ENCODE peak calls at places on chromosomes 12 and 14, in five cellular contexts. D is cardiac muscle cell; M is right cardiac atrium; Q is heart right ventricle; U is CD8-positive, alpha-beta T cell. I is an unnamed sample.
A peak's percentile ranks its signal among the peaks of the same experiment; 100 is the strongest.

GRCh38 chr14:90087433-90087832 is 25.6 kb downstream of the KCNK13 start:
- DNase-seq in Q (peak; percentile 31), M (peak; percentile 60), U (no peak), D (peak; percentile 94), I (peak; percentile 30)

GRCh38 chr12:73984552-73984951 is 553.1 kb upstream of the ATXN7L3B start:
- DNase-seq in U (no peak), M (no peak), D (no peak), Q (no peak), I (no peak)

GRCh38 chr12:49609875-49610154 is 4.4 kb upstream of the FAM186B start:
- DNase-seq in M (no peak), Q (no peak), D (no peak), U (no peak), I (no peak)

GRCh38 chr12:71892059-71892458 is 46.6 kb upstream of the TPH2 start:
- DNase-seq in M (no peak), Q (no peak), U (no peak), D (no peak), I (no peak)

GRCh38 chr12:62957233-62957953 is 22.4 kb upstream of the PPM1H start:
- DNase-seq in D (peak; percentile 40), M (no peak), Q (no peak), U (no peak), I (no peak)

GRCh38 chr14:47207636-47208035 is 467.8 kb downstream of the MDGA2 start:
- DNase-seq in Q (no peak), U (no peak), D (no peak), M (no peak), I (no peak)

GRCh38 chr14:22070119-22070982 is 396.7 kb upstream of the OR4E1 start:
- DNase-seq in D (peak; percentile 6), U (peak; percentile 46), Q (peak; percentile 24), M (peak; percentile 73), I (peak; percentile 34)

GRCh38 chr12:51025182-51025747 is 919 bp downstream of the SLC11A2 start:
- DNase-seq in Q (no peak), D (no peak), M (no peak), U (no peak), I (no peak)

GRCh38 chr14:100784523-100785337 is 41.2 kb upstream of the MEG3 start:
- DNase-seq in Q (no peak), M (no peak), U (no peak), D (no peak), I (no peak)

GRCh38 chr14:60166144-60166543 is 946 bp upstream of the DHRS7 start:
- DNase-seq in D (no peak), Q (no peak), M (no peak), U (no peak), I (no peak)

GRCh38 chr12:41515953-41516352 is 327.8 kb downstream of the PDZRN4 start:
- DNase-seq in U (no peak), M (no peak), Q (no peak), D (no peak), I (no peak)

GRCh38 chr14:91163316-91163715 is 49.4 kb downstream of the DGLUCY start:
- DNase-seq in Q (peak; percentile 34), U (no peak), D (peak; percentile 19), M (peak; percentile 69), I (peak; percentile 52)

GRCh38 chr12:91274886-91275285 is 92.3 kb upstream of the DCN start:
- DNase-seq in Q (peak; percentile 41), M (no peak), U (no peak), D (peak; percentile 73), I (no peak)

GRCh38 chr14:88871429-88871828 is 47.0 kb downstream of the TTC8 start:
- DNase-seq in Q (no peak), D (no peak), M (no peak), U (no peak), I (no peak)

GRCh38 chr14:99133563-99134332 is 138.2 kb downstream of the BCL11B start:
- DNase-seq in Q (no peak), D (no peak), U (no peak), M (peak; percentile 65), I (peak; percentile 74)

GRCh38 chr14:33696165-33696564 is 254.7 kb downstream of the EGLN3 start:
- DNase-seq in Q (no peak), M (no peak), D (no peak), U (no peak), I (no peak)

GRCh38 chr14:65354715-65355114 is 57.8 kb upstream of the FUT8 start:
- DNase-seq in D (no peak), M (no peak), U (no peak), Q (no peak), I (no peak)

GRCh38 chr12:25436206-25436912 is 116.7 kb downstream of the LMNTD1 start:
- DNase-seq in D (peak; percentile 91), Q (peak; percentile 40), U (peak; percentile 25), M (peak; percentile 48), I (no peak)

GRCh38 chr12:46303039-46303666 is 34.3 kb upstream of the SLC38A1 start:
- DNase-seq in M (no peak), D (peak; percentile 55), U (peak; percentile 64), Q (peak; percentile 21), I (no peak)

GRCh38 chr12:104519190-104519857 is 62.6 kb downstream of the CHST11 start:
- DNase-seq in M (no peak), Q (no peak), U (peak; percentile 56), D (no peak), I (no peak)

GRCh38 chr12:34333337-34333736 is 311.0 kb downstream of the ALG10 start:
- DNase-seq in M (no peak), U (no peak), D (no peak), Q (no peak), I (no peak)

GRCh38 chr12:53738834-53739284 is 11.6 kb upstream of the CALCOCO1 start:
- DNase-seq in D (no peak), Q (no peak), U (no peak), M (no peak), I (no peak)

GRCh38 chr14:90483551-90483950 is 86.7 kb downstream of the CALM1 start:
- DNase-seq in D (no peak), Q (peak; percentile 31), U (peak; percentile 49), M (no peak), I (no peak)

GRCh38 chr14:92207012-92207927 is 85.5 kb downstream of the CPSF2 start:
- DNase-seq in D (no peak), U (no peak), M (no peak), Q (no peak), I (no peak)

GRCh38 chr12:131901431-131902331 is 7.3 kb downstream of the ULK1 start:
- DNase-seq in D (no peak), U (no peak), Q (peak; percentile 67), M (peak; percentile 81), I (no peak)

GRCh38 chr12:98861232-98861631 is 216.1 kb downstream of the APAF1 start:
- DNase-seq in M (no peak), Q (no peak), U (no peak), D (no peak), I (no peak)

GRCh38 chr12:62520361-62520760 is 53.7 kb downstream of the MON2 start:
- DNase-seq in U (no peak), M (no peak), D (no peak), Q (no peak), I (no peak)

GRCh38 chr12:60072911-60073310 is 477.1 kb downstream of the SLC16A7 start:
- DNase-seq in D (peak; percentile 0), Q (no peak), M (no peak), U (no peak), I (no peak)

DNA sequence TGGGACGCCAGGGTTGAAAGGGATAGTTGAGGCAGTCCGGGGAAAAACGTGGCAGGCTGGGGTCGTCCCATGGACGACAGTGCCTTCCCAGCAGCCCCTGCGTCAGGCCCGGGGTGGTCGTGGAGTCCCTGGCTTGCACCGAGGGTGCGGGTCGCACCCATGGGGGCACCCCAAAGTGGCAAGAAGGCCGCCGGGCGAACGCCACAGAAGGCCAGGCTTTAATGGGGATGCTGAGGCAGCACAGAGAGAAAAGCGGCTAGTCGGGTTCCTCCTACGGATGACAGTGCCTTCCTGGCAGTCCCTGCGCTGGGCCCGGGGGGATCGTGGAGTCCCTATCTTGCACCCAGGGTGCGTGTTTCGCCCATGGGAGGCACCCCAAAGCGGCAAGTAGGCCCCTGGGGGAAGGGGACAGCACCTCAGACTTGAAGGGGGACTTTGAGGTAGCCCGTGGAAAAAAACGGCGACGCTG is 158.6 kb upstream of the ALG10B start:
- DNase-seq in Q (no peak), M (peak; percentile 7), U (no peak), D (no peak), I (no peak)
- H3K9me3 ChIP-seq in Q (no peaks in the 10 kb centered on the region), M (no peaks in the 10 kb centered on the region), U (no peaks in the 10 kb centered on the region), D (no peaks in the 10 kb centered on the region), I (no peaks in the 10 kb centered on the region)

GRCh38 chr12:55827806-55828205 is 1.6 kb downstream of the DNAJC14 start:
- DNase-seq in Q (no peak), U (no peak), D (no peak), M (no peak), I (no peak)
- H3K27ac ChIP-seq in Q (no peak overlapping the region), U (no peak overlapping the region), D (no peak overlapping the region), M (no peak overlapping the region), I (no peak overlapping the region)

GRCh38 chr12:100718212-100718611 is 76.4 kb upstream of the ANO4 start:
- DNase-seq in D (peak; percentile 40), Q (no peak), U (no peak), M (no peak), I (no peak)

GRCh38 chr12:100720016-100720654 is 74.4 kb upstream of the ANO4 start:
- DNase-seq in D (peak; percentile 4), M (no peak), U (no peak), Q (no peak), I (no peak)

GRCh38 chr12:100717733-100718067 is 76.9 kb upstream of the ANO4 start:
- DNase-seq in U (no peak), Q (no peak), D (peak; percentile 24), M (no peak), I (no peak)

GRCh38 chr12:100724071-100724470 is 70.5 kb upstream of the ANO4 start:
- DNase-seq in D (no peak), U (no peak), M (no peak), Q (no peak), I (no peak)

GRCh38 chr12:100721193-100721592 is 73.4 kb upstream of the ANO4 start:
- DNase-seq in M (no peak), U (no peak), D (peak; percentile 3), Q (no peak), I (no peak)
- H3K4me3 ChIP-seq in M (no peak overlapping the region), U (no peak overlapping the region), D (no peak overlapping the region), Q (no peak overlapping the region), I (no peak overlapping the region)

GRCh38 chr12:127334924-127335644 is 931.9 kb upstream of the TMEM132C start:
- DNase-seq in U (no peak), M (no peak), D (no peak), Q (no peak), I (no peak)

GRCh38 chr12:127340381-127340780 is 926.6 kb upstream of the TMEM132C start:
- DNase-seq in U (no peak), Q (no peak), D (no peak), M (no peak), I (no peak)

GRCh38 chr12:127336416-127336815 is 930.6 kb upstream of the TMEM132C start:
- DNase-seq in Q (no peak), M (no peak), U (no peak), D (no peak), I (no peak)

GRCh38 chr12:127342861-127343260 is 924.1 kb upstream of the TMEM132C start:
- DNase-seq in Q (no peak), D (no peak), U (no peak), M (no peak), I (no peak)

GRCh38 chr12:127339065-127339464 is 927.9 kb upstream of the TMEM132C start:
- DNase-seq in M (no peak), D (no peak), U (no peak), Q (no peak), I (no peak)
- H3K9me3 ChIP-seq in M (no peaks in the 10 kb centered on the region), D (no peaks in the 10 kb centered on the region), U (no peaks in the 10 kb centered on the region), Q (no peaks in the 10 kb centered on the region), I (no peaks in the 10 kb centered on the region)